ENCODE peak calls at places on chromosomes 3 and 15, in seven cellular contexts. P is neuronal stem cell; G is stimulated activated CD4-positive, alpha-beta T cell treated with anti-CD3 and anti-CD28 coated beads, Interleukin-1b, Interleukin-23, amount 100 ng/mL, for 4 hours; H is B cell; S is GM04504; V is bronchial epithelial cell; D is endothelial cell. Z is an unnamed sample.

GRCh38 chr15:67646847-67647246 is 104.3 kb downstream of the MAP2K5 start:
- DNase-seq in D (no peak), H (no peak), S (no peak), V (no peak), G (no peak), P (no peak), Z (no peak)

GRCh38 chr3:138051946-138052802 is 42.2 kb downstream of the CLDN18 start:
- DNase-seq in S (peak; percentile 19), G (no peak), D (peak; percentile 58), H (no peak), V (peak; percentile 55), P (peak; percentile 30), Z (peak; percentile 58)

GRCh38 chr15:51907136-51907862 is 64.3 kb downstream of the LEO1 start:
- DNase-seq in G (no peak), V (peak; percentile 87), H (no peak), S (no peak), D (no peak), P (no peak), Z (no peak)

GRCh38 chr3:54578417-54578816 is 349.4 kb downstream of the LRTM1 start:
- DNase-seq in P (no peak), G (no peak), H (no peak), S (no peak), D (no peak), V (no peak), Z (peak; percentile 52)

GRCh38 chr3:62833538-62833937 is 41.7 kb downstream of the CADPS start:
- DNase-seq in G (no peak), S (no peak), H (no peak), D (no peak), P (no peak), V (no peak), Z (no peak)

GRCh38 chr15:91517491-91518200 is 335.9 kb upstream of the SLCO3A1 start:
- DNase-seq in G (no peak), P (no peak), V (peak; percentile 41), D (no peak), H (no peak), S (no peak), Z (no peak)

GRCh38 chr3:107264888-107265287 is 112.4 kb upstream of the CCDC54 start:
- DNase-seq in H (no peak), S (no peak), G (no peak), P (no peak), V (peak; percentile 87), D (no peak), Z (no peak)

GRCh38 chr3:65348596-65348995 is 660.8 kb upstream of the ADAMTS9 start:
- DNase-seq in S (peak; percentile 37), V (no peak), P (no peak), G (no peak), D (no peak), H (no peak), Z (no peak)

GRCh38 chr3:186097663-186098451 is 11.0 kb downstream of the ETV5 start:
- DNase-seq in G (no peak), D (peak; percentile 70), H (no peak), S (no peak), P (peak; percentile 96), V (peak; percentile 81), Z (peak; percentile 94)

GRCh38 chr15:67720556-67721175 is 104.6 kb upstream of the SKOR1 start:
- DNase-seq in D (no peak), G (no peak), H (peak; percentile 23), P (no peak), V (no peak), S (no peak), Z (no peak)

GRCh38 chr3:122691195-122691594 is 10.6 kb downstream of the PARP14 start:
- DNase-seq in V (peak; percentile 77), G (no peak), S (no peak), D (no peak), P (no peak), H (no peak), Z (no peak)

GRCh38 chr15:92693922-92694331 is 38.4 kb upstream of the FAM174B start:
- DNase-seq in H (no peak), P (peak; percentile 30), G (no peak), D (peak; percentile 63), S (no peak), V (peak; percentile 10), Z (peak; percentile 39)

GRCh38 chr3:165464736-165465135 is 268.6 kb upstream of the SLITRK3 start:
- DNase-seq in S (no peak), H (no peak), V (peak; percentile 55), D (no peak), G (no peak), P (no peak), Z (no peak)

GRCh38 chr3:105744202-105744601 is 124.6 kb downstream of the CBLB start:
- DNase-seq in G (no peak), H (no peak), S (no peak), D (no peak), V (no peak), P (no peak), Z (no peak)

GRCh38 chr15:39579487-39580116 is 1.3 kb upstream of the THBS1 start:
- DNase-seq in H (no peak), S (no peak), V (peak; percentile 91), G (no peak), P (peak; percentile 65), D (peak; percentile 59), Z (no peak)

GRCh38 chr3:24641628-24642027 is 147.0 kb upstream of the THRB start:
- DNase-seq in V (no peak), G (no peak), H (no peak), D (no peak), S (no peak), P (no peak), Z (no peak)

GRCh38 chr3:158781859-158782258 is 20.0 kb upstream of the MFSD1 start:
- DNase-seq in V (no peak), P (no peak), D (no peak), H (no peak), G (no peak), S (peak; percentile 19), Z (no peak)

GRCh38 chr3:16101295-16102186 is 72.9 kb upstream of the GALNT15 start:
- DNase-seq in D (no peak), P (no peak), S (no peak), H (no peak), V (peak; percentile 98), G (no peak), Z (no peak)

GRCh38 chr15:61050844-61051569 is 178.1 kb downstream of the RORA start:
- DNase-seq in S (no peak), V (peak; percentile 26), G (no peak), D (no peak), H (no peak), P (no peak), Z (no peak)

GRCh38 chr3:99965077-99965476 is 147.4 kb downstream of the CMSS1 start:
- DNase-seq in P (no peak), D (no peak), G (no peak), S (peak; percentile 15), H (no peak), V (peak; percentile 78), Z (no peak)

GRCh38 chr3:101902041-101902440 is 52.7 kb downstream of the NFKBIZ start:
- DNase-seq in V (peak; percentile 100), H (no peak), S (peak; percentile 88), P (no peak), G (no peak), D (no peak), Z (no peak)

GRCh38 chr3:109707642-109708041 is 370.3 kb upstream of the DPPA4 start:
- DNase-seq in P (no peak), H (no peak), G (no peak), V (no peak), S (no peak), D (no peak), Z (no peak)

GRCh38 chr3:185280572-185281365 is 26.9 kb upstream of the EHHADH start:
- DNase-seq in G (no peak), S (no peak), D (no peak), V (peak; percentile 68), P (no peak), H (peak; percentile 20), Z (no peak)

GRCh38 chr3:134796313-134797079 is 1.4 kb downstream of the EPHB1 start:
- DNase-seq in D (peak; percentile 50), G (no peak), V (no peak), P (peak; percentile 53), S (no peak), H (no peak), Z (peak; percentile 81)

GRCh38 chr15:70051948-70052633 is 45.6 kb downstream of the TLE3 start:
- DNase-seq in S (no peak), P (no peak), V (no peak), H (no peak), G (no peak), D (no peak), Z (no peak)

GRCh38 chr15:39869251-39869650 is 50.8 kb downstream of the GPR176 start:
- DNase-seq in S (no peak), H (no peak), D (no peak), G (no peak), V (no peak), P (no peak), Z (no peak)

GRCh38 chr3:187255314-187255713 is 36.2 kb downstream of the MASP1 start:
- DNase-seq in P (no peak), D (no peak), V (no peak), H (no peak), G (no peak), S (no peak), Z (no peak)

GRCh38 chr15:99326235-99326634 is 75.0 kb downstream of the LRRC28 start:
- DNase-seq in H (no peak), G (no peak), P (no peak), D (no peak), S (no peak), V (peak; percentile 80), Z (no peak)

GRCh38 chr3:62493116-62493801 is 119.9 kb upstream of the FEZF2 start:
- DNase-seq in P (no peak), S (no peak), H (no peak), V (no peak), G (no peak), D (no peak), Z (peak; percentile 58)

GRCh38 chr3:120182613-120183524 is 88.6 kb upstream of the GSK3B start:
- DNase-seq in G (no peak), P (no peak), D (no peak), S (no peak), H (no peak), V (peak; percentile 49), Z (no peak)

GRCh38 chr3:56254261-56254660 is 214.0 kb downstream of the ERC2 start:
- DNase-seq in D (no peak), G (no peak), V (peak; percentile 29), P (no peak), H (no peak), S (no peak), Z (no peak)

GRCh38 chr15:51494411-51495314 is 127.9 kb downstream of the DMXL2 start:
- DNase-seq in H (no peak), P (no peak), G (no peak), D (no peak), V (peak; percentile 90), S (no peak), Z (no peak)

GRCh38 chr3:58688563-58688962 is 22.0 kb upstream of the FAM3D start:
- DNase-seq in H (no peak), P (no peak), G (no peak), D (no peak), S (no peak), V (no peak), Z (no peak)

GRCh38 chr3:126201168-126201567 is 20.8 kb upstream of the ALDH1L1 start:
- DNase-seq in H (no peak), V (no peak), D (no peak), S (peak; percentile 42), G (no peak), P (no peak), Z (no peak)

Z was measured in retina.